ENCODE peak calls at places on chromosomes 3 and 15, in five cellular contexts. L is GM23338, I is neuronal stem cell, X is HepG2, C is PC-9. T is an unnamed sample.

GRCh38 chr3:149879872-149880271 is 66.9 kb downstream of the RNF13 start:
- DNase-seq in L (peak), I (peak), X (peak), C (peak), T (peak)

GRCh38 chr3:73324203-73325155 is 263.0 kb downstream of the EBLN2 start:
- DNase-seq in L (no peak), I (no peak), X (no peak), C (no peak), T (no peak)

GRCh38 chr3:100782906-100783305 is 73.6 kb downstream of the TFG start:
- DNase-seq in L (no peak), I (no peak), X (no peak), C (no peak), T (peak)

GRCh38 chr3:66785191-66785909 is 212.8 kb upstream of the KBTBD8 start:
- DNase-seq in L (no peak), I (no peak), X (no peak), C (no peak), T (no peak)

GRCh38 chr15:31468911-31469800 is 142.5 kb downstream of the KLF13 start:
- DNase-seq in L (no peak), I (no peak), X (no peak), C (no peak), T (no peak)

GRCh38 chr3:163879172-163879571 is 1199.1 kb downstream of the SI start:
- DNase-seq in L (no peak), I (no peak), X (no peak), C (no peak), T (no peak)

GRCh38 chr3:188067932-188068331 is 86.0 kb upstream of the LPP start:
- DNase-seq in L (no peak), I (no peak), X (no peak), C (no peak), T (no peak)

GRCh38 chr3:101171797-101172196 is 148.6 kb downstream of the IMPG2 start:
- DNase-seq in L (no peak), I (no peak), X (no peak), C (no peak), T (no peak)

GRCh38 chr3:41742127-41742526 is 219.8 kb downstream of the ULK4 start:
- DNase-seq in L (peak), I (no peak), X (no peak), C (no peak), T (peak)

GRCh38 chr15:45200799-45201556 is 13.2 kb upstream of the SHF start:
- DNase-seq in L (peak), I (peak), X (peak), C (peak), T (peak)

GRCh38 chr3:66693461-66693912 is 192.7 kb upstream of the LRIG1 start:
- DNase-seq in L (no peak), I (no peak), X (no peak), C (no peak), T (no peak)

GRCh38 chr3:194315088-194315964 is 35.8 kb downstream of the CPN2 start:
- DNase-seq in L (peak), I (peak), X (peak), C (peak), T (peak)

GRCh38 chr3:126672741-126673140 is 17.8 kb upstream of the TXNRD3 start:
- DNase-seq in L (no peak), I (no peak), X (no peak), C (no peak), T (no peak)

GRCh38 chr15:39785806-39786205 is 3.2 kb upstream of the FSIP1 start:
- DNase-seq in L (no peak), I (no peak), X (no peak), C (no peak), T (no peak)

GRCh38 chr3:123256256-123256655 is 54.5 kb downstream of the SEC22A start:
- DNase-seq in L (no peak), I (no peak), X (no peak), C (no peak), T (no peak)

GRCh38 chr15:52093539-52094502 is 18.8 kb downstream of the BCL2L10 start:
- DNase-seq in L (no peak), I (no peak), X (no peak), C (peak), T (no peak)

GRCh38 chr15:60745469-60745971 is 266.6 kb upstream of the ICE2 start:
- DNase-seq in L (no peak), I (no peak), X (no peak), C (no peak), T (no peak)

GRCh38 chr3:29601861-29602585 is 321.2 kb downstream of the RBMS3 start:
- DNase-seq in L (no peak), I (no peak), X (no peak), C (no peak), T (no peak)

GRCh38 chr3:126348308-126348920 is 8.8 kb downstream of the KLF15 start:
- DNase-seq in L (peak), I (no peak), X (no peak), C (no peak), T (peak)

GRCh38 chr3:45593708-45594601 is 596 bp upstream of the LIMD1 start:
- DNase-seq in L (peak), I (peak), X (peak), C (peak), T (peak)

GRCh38 chr15:23566070-23567050 is 886 bp downstream of the MKRN3 start:
- DNase-seq in L (no peak), I (no peak), X (peak), C (peak), T (no peak)

GRCh38 chr3:146605106-146605505 is at the start of gene PLSCR5:
- DNase-seq in L (no peak), I (no peak), X (peak), C (no peak), T (no peak)

GRCh38 chr3:105899528-105899927 is 30.7 kb upstream of the CBLB start:
- DNase-seq in L (no peak), I (no peak), X (no peak), C (no peak), T (no peak)

GRCh38 chr3:61936344-61936937 is 375.1 kb downstream of the PTPRG start:
- DNase-seq in L (peak), I (no peak), X (peak), C (peak), T (peak)

GRCh38 chr3:180827171-180827570 is 85.3 kb upstream of the FXR1 start:
- DNase-seq in L (no peak), I (no peak), X (no peak), C (no peak), T (no peak)

GRCh38 chr3:151327571-151328198 is 1.7 kb downstream of the P2RY13 start:
- DNase-seq in L (peak), I (no peak), X (no peak), C (no peak), T (no peak)

GRCh38 chr3:116474356-116475200 is 29.3 kb upstream of the LSAMP start:
- DNase-seq in L (no peak), I (peak), X (no peak), C (no peak), T (peak)

GRCh38 chr3:159159546-159159945 is 357.7 kb downstream of the MFSD1 start:
- DNase-seq in L (no peak), I (no peak), X (no peak), C (no peak), T (no peak)

GRCh38 chr3:31813686-31814085 is 167.4 kb downstream of the OSBPL10 start:
- DNase-seq in L (no peak), I (no peak), X (no peak), C (no peak), T (no peak)

GRCh38 chr15:41417812-41418211 is 917 bp downstream of the RTF1 start:
- DNase-seq in L (peak), I (peak), X (no peak), C (no peak), T (peak)

GRCh38 chr15:39621961-39622360 is 41.1 kb downstream of the THBS1 start:
- DNase-seq in L (no peak), I (no peak), X (no peak), C (no peak), T (no peak)

GRCh38 chr3:132550579-132551305 is 46.3 kb upstream of the ACKR4 start:
- DNase-seq in L (no peak), I (no peak), X (no peak), C (no peak), T (no peak)

GRCh38 chr15:58886921-58887320 is 46.6 kb downstream of the SLTM start:
- DNase-seq in L (no peak), I (no peak), X (no peak), C (no peak), T (no peak)

GRCh38 chr3:173789530-173789929 is 392.0 kb downstream of the NLGN1 start:
- DNase-seq in L (no peak), I (no peak), X (no peak), C (no peak), T (no peak)

GRCh38 chr15:34336333-34336732 is 1.2 kb downstream of the SLC12A6 start:
- DNase-seq in L (no peak), I (no peak), X (no peak), C (no peak), T (no peak)

GRCh38 chr15:73052679-73053397 is 575 bp downstream of the NEO1 start:
- DNase-seq in L (peak), I (peak), X (peak), C (peak), T (peak)

GRCh38 chr3:9916734-9917680 is at the start of gene IL17RC:
- DNase-seq in L (peak), I (no peak), X (peak), C (peak), T (peak)

GRCh38 chr3:32147509-32147908 is 41.1 kb downstream of the GPD1L start:
- DNase-seq in L (no peak), I (no peak), X (no peak), C (no peak), T (no peak)

DNA sequence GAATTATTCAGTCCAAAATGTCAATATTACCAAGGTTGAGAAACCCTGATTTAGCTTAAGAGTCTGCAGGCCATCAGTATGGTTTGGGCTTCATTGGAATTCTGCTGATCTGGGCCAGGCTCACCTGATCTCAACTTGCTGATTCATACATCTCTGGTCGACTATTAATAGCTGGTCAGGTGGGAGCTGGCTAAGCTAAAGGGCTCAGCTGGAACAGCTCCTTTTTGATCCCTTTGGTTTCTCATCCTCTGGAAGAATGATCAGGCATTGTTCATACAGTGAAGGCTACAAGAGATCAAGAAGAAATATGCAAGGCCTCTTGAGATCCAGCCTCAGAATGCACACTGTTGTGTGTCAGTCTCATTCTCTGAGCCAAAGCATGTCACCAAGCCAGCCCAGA is 123.3 kb upstream of the MME start:
- DNase-seq in L (no peak), I (no peak), X (no peak), C (no peak), T (no peak)
- H2AFZ ChIP-seq in L (no peak), I (no peak), X (no peak), C (no peak), T (no peak)

GRCh38 chr15:75675579-75676404 is 28.1 kb downstream of the SNX33 start:
- DNase-seq in L (no peak), I (no peak), X (no peak), C (no peak), T (no peak)
- H3K4me2 ChIP-seq in L (no peak), I (no peak), X (peak), C (no peak), T (no peak)

GRCh38 chr15:64905941-64906340 is 5.8 kb upstream of the ANKDD1A start:
- DNase-seq in L (no peak), I (no peak), X (no peak), C (no peak), T (no peak)

GRCh38 chr15:64903331-64903950 is 8.3 kb upstream of the ANKDD1A start:
- DNase-seq in L (no peak), I (no peak), X (no peak), C (no peak), T (no peak)

GRCh38 chr15:64904189-64904588 is 7.5 kb upstream of the ANKDD1A start:
- DNase-seq in L (no peak), I (no peak), X (no peak), C (no peak), T (no peak)

GRCh38 chr15:64906402-64906801 is 5.3 kb upstream of the ANKDD1A start:
- DNase-seq in L (no peak), I (no peak), X (no peak), C (no peak), T (no peak)

GRCh38 chr15:64905119-64905831 is 6.4 kb upstream of the ANKDD1A start:
- DNase-seq in L (peak), I (peak), X (peak), C (peak), T (peak)
- H2AFZ ChIP-seq in L (no peak), I (peak), X (no peak), C (peak), T (peak)

GRCh38 chr15:93088981-93089854 is at the start of gene RGMA:
- DNase-seq in L (peak), I (peak), X (no peak), C (no peak), T (peak)
- H3K4me2 ChIP-seq in L (peak), I (peak), X (peak), C (no peak), T (peak)

GRCh38 chr15:76961277-76962010 is 29.9 kb downstream of the RCN2 start:
- DNase-seq in L (peak), I (no peak), X (no peak), C (no peak), T (no peak)
- H2AFZ ChIP-seq in L (peak), I (peak), X (no peak), C (no peak), T (no peak)

GRCh38 chr15:42577514-42578031 is 2.2 kb downstream of the STARD9 start:
- DNase-seq in L (no peak), I (no peak), X (no peak), C (no peak), T (no peak)

GRCh38 chr15:42584031-42584765 is 8.8 kb downstream of the STARD9 start:
- DNase-seq in L (peak), I (peak), X (peak), C (no peak), T (peak)

GRCh38 chr15:42578984-42579537 is 3.7 kb downstream of the STARD9 start:
- DNase-seq in L (no peak), I (no peak), X (no peak), C (no peak), T (no peak)

GRCh38 chr15:42581272-42581730 is 5.9 kb downstream of the STARD9 start:
- DNase-seq in L (peak), I (peak), X (peak), C (peak), T (peak)

GRCh38 chr15:42582569-42583235 is 7.3 kb downstream of the STARD9 start:
- DNase-seq in L (no peak), I (no peak), X (no peak), C (no peak), T (no peak)
- H3K4me2 ChIP-seq in L (no peak), I (no peak), X (no peak), C (no peak), T (no peak)

GRCh38 chr15:65374334-65374733 is 3.5 kb downstream of the IGDCC3 start:
- DNase-seq in L (no peak), I (no peak), X (no peak), C (no peak), T (no peak)
- H2AFZ ChIP-seq in L (no peak), I (no peak), X (no peak), C (no peak), T (no peak)

GRCh38 chr15:57248074-57248473 is 128.2 kb upstream of the CGNL1 start:
- DNase-seq in L (no peak), I (no peak), X (no peak), C (no peak), T (no peak)
- H3K4me2 ChIP-seq in L (no peak), I (no peak), X (no peak), C (no peak), T (no peak)

GRCh38 chr15:35690089-35690488 is 144.1 kb upstream of the DPH6 start:
- DNase-seq in L (no peak), I (no peak), X (no peak), C (no peak), T (no peak)

GRCh38 chr15:35689266-35689665 is 143.3 kb upstream of the DPH6 start:
- DNase-seq in L (no peak), I (no peak), X (no peak), C (no peak), T (no peak)

GRCh38 chr15:35690698-35691116 is 144.7 kb upstream of the DPH6 start:
- DNase-seq in L (no peak), I (no peak), X (no peak), C (no peak), T (no peak)

GRCh38 chr15:35692256-35692867 is 146.4 kb upstream of the DPH6 start:
- DNase-seq in L (no peak), I (no peak), X (no peak), C (no peak), T (no peak)

DNA sequence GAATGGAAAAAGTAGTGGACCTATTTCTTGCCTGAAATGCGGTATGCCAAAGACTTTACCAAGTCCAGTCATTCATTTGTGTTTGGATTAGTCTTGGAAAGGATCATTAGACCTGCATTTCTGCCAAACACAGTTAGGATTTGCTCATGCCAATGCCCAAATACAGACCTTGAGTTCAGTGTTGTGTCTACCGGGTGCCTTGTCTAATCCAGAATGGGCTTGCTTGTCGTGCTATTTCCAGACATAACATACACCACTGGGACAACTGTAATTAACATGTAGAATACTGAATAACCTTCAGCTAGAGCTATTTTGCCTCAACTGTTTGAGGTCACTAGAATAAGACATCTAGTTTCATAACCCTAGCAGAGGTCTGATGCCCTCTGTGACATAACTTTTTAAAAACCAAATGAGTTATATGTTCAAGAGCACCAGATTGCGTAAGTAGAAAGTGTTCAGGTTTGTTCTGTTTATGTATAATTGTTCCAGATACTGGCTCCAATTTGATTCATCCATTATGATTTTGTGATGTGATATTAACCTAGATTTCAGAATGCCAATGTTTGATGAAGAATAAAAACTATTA is 145.3 kb upstream of the DPH6 start:
- DNase-seq in L (no peak), I (no peak), X (no peak), C (no peak), T (no peak)
- H2AFZ ChIP-seq in L (peak), I (peak), X (no peak), C (no peak), T (peak)

T was measured in neural progenitor cell.